ENCODE peak calls at places on chromosome 19, in ten cellular contexts. R is amniotic epithelial cell; E is DMS79; S is EL; A is AG10803; K is iPS-NIHi11; N is activated CD4-positive, CD25-positive, alpha-beta regulatory T cell; V is activated T-cell treated with anti-CD3 and anti-CD28 coated beads, Interleukin-2, amount 50 U/mL, for 48 hours; C is activated CD4-positive, alpha-beta T cell treated with anti-CD3 and anti-CD28 coated beads for 24 hours; H is NT2/D1. M is an unnamed sample.

GRCh38 chr19:49808762-49809154 is 4.3 kb downstream of the FUZ start:
- DNase-seq in A (peak; percentile 80), C (peak; percentile 86), R (peak; percentile 65), K (peak; percentile 97), H (no peak), E (peak; percentile 40), V (peak; percentile 89), N (peak; percentile 77), S (peak; percentile 83), M (no peak)

GRCh38 chr19:52904052-52904451 is 6.6 kb upstream of the ZNF320 start:
- DNase-seq in K (no peak), E (no peak), N (no peak), C (no peak), H (no peak), R (no peak), A (no peak), V (no peak), S (no peak), M (no peak)

GRCh38 chr19:1063909-1064660 is 2.9 kb upstream of the ARHGAP45 start:
- DNase-seq in A (no peak), H (no peak), K (peak; percentile 77), S (no peak), V (no peak), C (no peak), E (no peak), N (no peak), R (no peak), M (no peak)

GRCh38 chr19:3196064-3196932 is 10.6 kb downstream of the NCLN start:
- DNase-seq in V (no peak), S (no peak), K (no peak), H (no peak), A (no peak), R (no peak), N (no peak), C (no peak), E (no peak), M (no peak)

GRCh38 chr19:40811478-40812341 is 12.7 kb downstream of the EGLN2 start:
- DNase-seq in A (no peak), E (no peak), V (peak; percentile 42), N (no peak), H (no peak), C (no peak), S (no peak), R (no peak), K (peak; percentile 26), M (no peak)

GRCh38 chr19:41218615-41219507 is at the start of gene AXL:
- DNase-seq in K (peak; percentile 94), E (no peak), R (peak; percentile 80), S (peak; percentile 89), N (no peak), C (no peak), H (peak; percentile 51), V (no peak), A (peak; percentile 92), M (peak; percentile 42)

GRCh38 chr19:20044663-20045062 is 5.4 kb upstream of the ZNF682 start:
- DNase-seq in C (no peak), R (no peak), A (no peak), V (no peak), N (no peak), K (no peak), S (no peak), H (no peak), E (no peak), M (no peak)

GRCh38 chr19:45113628-45114027 is 20.6 kb downstream of the PPP1R37 start:
- DNase-seq in A (no peak), S (no peak), N (no peak), V (no peak), K (no peak), E (peak; percentile 57), H (no peak), C (no peak), R (no peak), M (no peak)

GRCh38 chr19:49057636-49058234 is at the start of gene CGB7:
- DNase-seq in R (peak; percentile 40), A (peak; percentile 56), K (peak; percentile 87), E (no peak), C (no peak), H (no peak), N (no peak), S (peak; percentile 84), V (peak; percentile 71), M (no peak)

GRCh38 chr19:40461669-40462221 is 3.8 kb downstream of the BLVRB start:
- DNase-seq in K (no peak), S (no peak), A (no peak), C (no peak), E (no peak), N (no peak), R (no peak), H (no peak), V (no peak), M (no peak)

GRCh38 chr19:38152461-38153379 is 71.3 kb downstream of the DPF1 start:
- DNase-seq in R (peak; percentile 67), E (no peak), S (peak; percentile 66), V (no peak), K (no peak), N (no peak), C (no peak), A (no peak), H (no peak), M (no peak)

M was measured in NCI-H2227 treated with DMSO at 0.1 percent for 48 hours.